ENCODE peak calls at places on chromosomes 3 and 15, in eight cellular contexts. I, V, W, K, A, L, Y and D are unnamed samples.

GRCh38 chr15:78054971-78055370 is 22.5 kb downstream of the TBC1D2B start:
- DNase-seq in I (no peak), V (no peak), W (no peak), K (no peak), A (no peak), L (no peak), Y (no peak), D (no peak)

GRCh38 chr3:88632226-88632625 is 475.2 kb upstream of the EPHA3 start:
- DNase-seq in I (no peak), V (no peak), W (no peak), K (no peak), A (no peak), L (no peak), Y (no peak), D (no peak)

GRCh38 chr3:150081084-150081483 is 110.4 kb upstream of the PFN2 start:
- DNase-seq in I (no peak), V (peak; percentile 73), W (no peak), K (no peak), A (no peak), L (peak; percentile 75), Y (peak; percentile 66), D (no peak)

GRCh38 chr3:176566757-176567156 is 630.5 kb downstream of the TBL1XR1 start:
- DNase-seq in I (no peak), V (no peak), W (no peak), K (no peak), A (no peak), L (peak; percentile 40), Y (no peak), D (no peak)

GRCh38 chr15:38512901-38513300 is 51.7 kb downstream of the RASGRP1 start:
- DNase-seq in I (no peak), V (no peak), W (no peak), K (no peak), A (no peak), L (no peak), Y (no peak), D (no peak)

GRCh38 chr15:65583701-65584100 is 27.2 kb downstream of the INTS14 start:
- DNase-seq in I (no peak), V (peak; percentile 61), W (no peak), K (no peak), A (peak; percentile 74), L (peak; percentile 43), Y (no peak), D (peak; percentile 47)

GRCh38 chr15:37951999-37952398 is 17.6 kb downstream of the TMCO5A start:
- DNase-seq in I (no peak), V (no peak), W (no peak), K (no peak), A (no peak), L (no peak), Y (no peak), D (no peak)

GRCh38 chr3:184003187-184003967 is 14.3 kb downstream of the ABCC5 start:
- DNase-seq in I (no peak), V (peak; percentile 43), W (no peak), K (no peak), A (peak; percentile 66), L (peak; percentile 83), Y (peak; percentile 88), D (peak; percentile 78)

GRCh38 chr3:126510323-126510910 is 7.2 kb downstream of the UROC1 start:
- DNase-seq in I (peak; percentile 46), V (no peak), W (peak; percentile 7), K (no peak), A (no peak), L (no peak), Y (no peak), D (no peak)

GRCh38 chr15:36571301-36571700 is 8.1 kb upstream of the CDIN1 start:
- DNase-seq in I (no peak), V (no peak), W (no peak), K (no peak), A (no peak), L (peak; percentile 21), Y (no peak), D (no peak)

GRCh38 chr3:39962566-39962965 is 153.2 kb downstream of the MYRIP start:
- DNase-seq in I (no peak), V (peak; percentile 10), W (no peak), K (no peak), A (peak; percentile 21), L (peak; percentile 63), Y (peak; percentile 82), D (no peak)

GRCh38 chr3:89098964-89099585 is 8.3 kb upstream of the EPHA3 start:
- DNase-seq in I (no peak), V (peak; percentile 82), W (no peak), K (peak; percentile 32), A (peak; percentile 39), L (peak; percentile 66), Y (peak; percentile 66), D (peak; percentile 58)

GRCh38 chr3:38168151-38168987 is 3.0 kb downstream of the OXSR1 start:
- DNase-seq in I (no peak), V (peak; percentile 75), W (no peak), K (no peak), A (no peak), L (peak; percentile 56), Y (peak; percentile 61), D (peak; percentile 56)

GRCh38 chr3:13483286-13483685 is 3.2 kb downstream of the HDAC11 start:
- DNase-seq in I (no peak), V (no peak), W (no peak), K (no peak), A (no peak), L (no peak), Y (no peak), D (no peak)

GRCh38 chr3:132254076-132254755 is 63.0 kb upstream of the ACP3 start:
- DNase-seq in I (no peak), V (peak; percentile 46), W (no peak), K (no peak), A (no peak), L (no peak), Y (no peak), D (peak; percentile 27)

GRCh38 chr3:156551746-156552145 is 3.2 kb downstream of the SSR3 start:
- DNase-seq in I (no peak), V (peak; percentile 77), W (no peak), K (no peak), A (no peak), L (peak; percentile 91), Y (peak; percentile 83), D (peak; percentile 69)

GRCh38 chr15:94411279-94411678 is 179.9 kb downstream of the MCTP2 start:
- DNase-seq in I (no peak), V (no peak), W (no peak), K (no peak), A (no peak), L (no peak), Y (no peak), D (no peak)

GRCh38 chr3:99805160-99805559 is 12.5 kb upstream of the CMSS1 start:
- DNase-seq in I (no peak), V (no peak), W (no peak), K (no peak), A (no peak), L (no peak), Y (no peak), D (no peak)

DNA sequence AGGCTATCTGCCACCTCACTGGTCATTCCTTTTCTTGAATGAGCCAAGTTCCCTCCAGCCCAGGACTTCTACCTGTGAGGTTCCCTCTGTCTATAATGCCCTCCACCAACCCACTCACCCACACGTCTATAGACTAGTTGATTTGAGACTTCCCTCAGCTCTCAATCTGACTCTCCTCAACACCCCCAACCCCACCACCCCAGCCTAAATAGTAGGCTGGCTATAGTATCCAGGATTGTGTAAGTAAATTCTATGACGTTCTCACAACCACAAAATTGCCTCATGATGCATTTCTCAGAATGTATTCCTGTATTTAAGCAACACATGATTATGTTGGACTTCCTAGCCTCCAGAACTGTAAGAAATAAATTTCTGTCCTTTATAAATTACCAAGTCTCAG is 2.2 kb downstream of the PLSCR1 start:
- DNase-seq in I (no peak), V (no peak), W (no peak), K (no peak), A (no peak), L (peak; percentile 50), Y (peak; percentile 78), D (peak; percentile 86)
- H3K4me3 ChIP-seq in I (peak overlapping the region; percentile 80), V (no peak overlapping the region), W (peak overlapping the region; percentile 74), K (peak overlapping the region; percentile 74), A (peak overlapping the region; percentile 6), L (no peak overlapping the region), Y (peak overlapping the region; percentile 85), D (peak overlapping the region; percentile 89)

DNA sequence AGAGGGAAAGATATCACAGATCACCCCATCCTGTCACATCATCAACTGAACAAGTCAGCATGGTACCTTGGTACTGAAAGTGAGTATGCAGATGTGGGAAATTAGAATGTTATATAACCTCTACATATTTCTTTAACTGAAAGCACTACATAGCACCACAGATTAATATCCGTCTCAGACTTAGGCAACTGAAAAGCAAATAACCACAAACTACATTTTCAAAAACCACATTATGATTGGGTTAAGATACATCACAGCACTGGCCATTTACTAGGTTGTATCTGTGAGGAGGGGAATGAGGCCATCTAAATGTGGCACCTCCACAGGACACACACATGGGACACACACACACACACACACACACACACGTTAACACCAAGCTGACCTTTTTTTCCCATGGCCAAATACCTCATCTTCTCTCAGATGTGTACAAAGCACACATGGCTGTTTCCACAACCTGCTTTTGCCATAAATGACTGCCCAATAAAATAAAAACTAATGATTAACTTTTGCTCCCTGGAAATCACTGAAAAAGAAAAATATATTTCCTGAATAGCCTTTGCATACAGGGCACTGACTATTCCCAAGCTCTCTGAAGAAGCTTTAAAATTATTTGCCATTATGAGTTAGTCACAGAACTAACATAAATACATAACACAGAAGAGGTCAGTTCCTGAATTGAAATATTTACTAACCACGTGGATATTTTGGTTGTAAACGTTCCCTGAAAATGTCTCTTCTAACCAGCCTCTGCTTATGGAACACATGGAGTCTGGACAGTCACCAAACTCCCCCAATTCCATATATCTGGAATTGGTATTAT is 60.1 kb downstream of the SUMF1 start:
- DNase-seq in I (no peak), V (peak; percentile 15), W (no peak), K (no peak), A (no peak), L (no peak), Y (no peak), D (no peak)
- TF ChIP-seq CTCF in I (no peak), V (no peak), W (no peak), K (no peak), A (no peak), L (no peak), Y (no peak), D (no peak)

GRCh38 chr3:190345878-190346277 is 23.6 kb upstream of the CLDN1 start:
- DNase-seq in I (no peak), V (no peak), W (no peak), K (no peak), A (no peak), L (no peak), Y (no peak), D (no peak)

GRCh38 chr3:190346541-190346940 is 24.3 kb upstream of the CLDN1 start:
- DNase-seq in I (no peak), V (no peak), W (no peak), K (no peak), A (no peak), L (no peak), Y (no peak), D (no peak)

GRCh38 chr3:190340071-190340470 is 17.8 kb upstream of the CLDN1 start:
- DNase-seq in I (no peak), V (no peak), W (no peak), K (no peak), A (peak; percentile 24), L (no peak), Y (no peak), D (peak; percentile 28)

GRCh38 chr3:190345027-190345821 is 23.0 kb upstream of the CLDN1 start:
- DNase-seq in I (no peak), V (peak; percentile 86), W (no peak), K (no peak), A (peak; percentile 75), L (peak; percentile 93), Y (peak; percentile 97), D (peak; percentile 91)
- H3K4me3 ChIP-seq in I (peak overlapping the region; percentile 37), V (no peak overlapping the region), W (no peak overlapping the region), K (no peak overlapping the region), A (no peak overlapping the region), L (peak overlapping the region; percentile 7), Y (peak overlapping the region; percentile 7), D (peak overlapping the region; percentile 9)

GRCh38 chr3:136498919-136499447 is 248.8 kb downstream of the PCCB start:
- DNase-seq in I (no peak), V (no peak), W (no peak), K (no peak), A (no peak), L (no peak), Y (no peak), D (no peak)
- TF ChIP-seq CTCF in I (no peak), V (no peak), W (no peak), K (no peak), A (no peak), L (no peak), Y (no peak), D (no peak)